ENCODE peak calls at places on chromosomes 5 and 9, in five cellular contexts. R is neuronal stem cell, P is neural progenitor cell, Y is PC-3, V is GM23338. I is an unnamed sample.

GRCh38 chr5:59562756-59563389 is 330.7 kb downstream of the PDE4D start:
- DNase-seq in R (peak; percentile 40), P (peak; percentile 69), Y (peak; percentile 69), V (peak; percentile 79), I (no peak)

GRCh38 chr9:4197548-4197947 is 102.3 kb downstream of the GLIS3 start:
- DNase-seq in R (no peak), P (no peak), Y (peak; percentile 34), V (peak; percentile 65), I (no peak)

GRCh38 chr9:137217276-137218211 is 4.5 kb downstream of the RNF208 start:
- DNase-seq in R (no peak), P (peak; percentile 60), Y (peak; percentile 84), V (peak; percentile 89), I (peak; percentile 90)

GRCh38 chr5:6527749-6528455 is 79.2 kb downstream of the UBE2QL1 start:
- DNase-seq in R (no peak), P (no peak), Y (no peak), V (no peak), I (no peak)

GRCh38 chr5:133316346-133317343 is 264.8 kb downstream of the HSPA4 start:
- DNase-seq in R (peak; percentile 11), P (peak; percentile 70), Y (peak; percentile 20), V (peak; percentile 79), I (peak; percentile 34)

GRCh38 chr9:127913682-127914081 is 3.2 kb downstream of the ST6GALNAC4 start:
- DNase-seq in R (no peak), P (no peak), Y (no peak), V (no peak), I (no peak)

GRCh38 chr9:34984049-34984448 is 5.5 kb upstream of the DNAJB5 start:
- DNase-seq in R (peak; percentile 68), P (peak; percentile 87), Y (peak; percentile 40), V (peak; percentile 74), I (peak; percentile 80)

GRCh38 chr9:98403715-98404114 is 148.3 kb upstream of the TBC1D2 start:
- DNase-seq in R (no peak), P (no peak), Y (no peak), V (no peak), I (no peak)

GRCh38 chr5:146595088-146595487 is 79.1 kb upstream of the GPR151 start:
- DNase-seq in R (no peak), P (no peak), Y (peak; percentile 48), V (peak; percentile 29), I (peak; percentile 10)

GRCh38 chr5:110034076-110034475 is 344.3 kb downstream of the MAN2A1 start:
- DNase-seq in R (no peak), P (no peak), Y (no peak), V (no peak), I (no peak)

GRCh38 chr5:39283231-39283818 is 64.0 kb upstream of the FYB1 start:
- DNase-seq in R (peak; percentile 9), P (peak; percentile 71), Y (peak; percentile 90), V (peak; percentile 83), I (peak; percentile 82)

GRCh38 chr9:19938990-19939736 is 150.3 kb upstream of the SLC24A2 start:
- DNase-seq in R (no peak), P (no peak), Y (peak; percentile 25), V (no peak), I (no peak)

GRCh38 chr9:99873531-99873930 is 32.9 kb upstream of the STX17 start:
- DNase-seq in R (no peak), P (no peak), Y (peak; percentile 83), V (no peak), I (no peak)

GRCh38 chr5:122896598-122897282 is 51.3 kb downstream of the SNX24 start:
- DNase-seq in R (no peak), P (no peak), Y (peak; percentile 34), V (peak; percentile 30), I (peak; percentile 35)

GRCh38 chr5:160703547-160704189 is 148.3 kb downstream of the ATP10B start:
- DNase-seq in R (no peak), P (no peak), Y (no peak), V (no peak), I (no peak)

GRCh38 chr5:6713274-6714181 is at the start of gene TENT4A:
- DNase-seq in R (no peak), P (no peak), Y (peak; percentile 32), V (no peak), I (peak; percentile 56)

DNA sequence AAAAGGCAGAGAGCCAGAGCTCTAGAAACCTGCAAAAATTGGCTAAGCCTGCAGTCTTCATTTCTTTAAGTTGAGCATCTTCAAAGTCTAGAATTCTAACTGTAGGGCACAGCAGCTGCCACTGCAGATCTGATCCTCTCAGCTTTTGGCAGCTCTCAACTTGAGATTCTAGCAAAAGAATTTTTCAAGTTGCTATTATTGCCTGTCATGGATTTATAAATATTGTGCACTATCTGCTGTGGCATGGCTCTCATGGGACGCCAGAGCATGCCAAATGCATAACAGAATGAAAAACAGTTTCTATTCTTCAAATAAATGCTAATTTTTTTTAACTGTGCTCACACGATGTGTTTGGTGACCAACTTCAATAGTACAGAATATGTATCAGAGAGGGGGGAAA is 37.3 kb downstream of the PSMB7 start:
- DNase-seq in R (no peak), P (no peak), Y (no peak), V (no peak), I (no peak)
- H3K27ac ChIP-seq in R (no peak overlapping the region), P (no peak overlapping the region), Y (no peak overlapping the region), V (no peak overlapping the region), I (no peak overlapping the region)

DNA sequence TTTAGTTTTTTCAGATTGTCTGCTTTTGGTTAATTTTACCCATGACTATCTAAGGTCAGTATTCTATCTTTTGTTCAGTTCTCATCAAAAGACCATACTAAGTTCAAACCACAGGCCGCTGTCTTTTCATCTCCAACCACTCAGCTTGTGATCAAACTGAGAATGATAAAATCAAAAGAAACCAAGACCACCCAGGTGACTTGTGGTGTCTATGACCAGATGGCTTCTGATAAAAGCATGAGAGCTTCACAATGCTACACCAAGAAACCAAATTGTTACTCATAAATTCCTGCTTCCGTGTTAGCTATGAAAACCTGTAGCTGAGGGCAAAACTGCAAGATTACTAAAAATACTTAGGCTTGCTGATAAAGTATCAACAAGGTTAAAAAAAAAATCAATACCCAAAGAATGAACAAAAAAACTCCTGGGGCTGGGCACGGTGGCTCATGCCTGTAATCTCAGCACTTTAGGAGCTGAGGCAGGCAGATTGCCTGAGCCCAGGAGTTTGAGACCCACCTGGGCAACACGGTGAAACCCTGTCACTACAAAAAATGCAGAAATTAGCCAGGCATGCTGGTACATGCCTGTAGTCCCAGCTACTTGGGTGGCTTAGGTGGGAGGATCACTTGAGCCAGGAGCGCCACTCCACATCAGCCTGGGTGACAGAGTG is 25.8 kb upstream of the GPX8 start:
- DNase-seq in R (no peak), P (no peak), Y (no peak), V (no peak), I (no peak)
- H3K4me2 ChIP-seq in R (no peak overlapping the region), P (no peak overlapping the region), Y (no peak overlapping the region), V (no peak overlapping the region), I (no peak overlapping the region)

DNA sequence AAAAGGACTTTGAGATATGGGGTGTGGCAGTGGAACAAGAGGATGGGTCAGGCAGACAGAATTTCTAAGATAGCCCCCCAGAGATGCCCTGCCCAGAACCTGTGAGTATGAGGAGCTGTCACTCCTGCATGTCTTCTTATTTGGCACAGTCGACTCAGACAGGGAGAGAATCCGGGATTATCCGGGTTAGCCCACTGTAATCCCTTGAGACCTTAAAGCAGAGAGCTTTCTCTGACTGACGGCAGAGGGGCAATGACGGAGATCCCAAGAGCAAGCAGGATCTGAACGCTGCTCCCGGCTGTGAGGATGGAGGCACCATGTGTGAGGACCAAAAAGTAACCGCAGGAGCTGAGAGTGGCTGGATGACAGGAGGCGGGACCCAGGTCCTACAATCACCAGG is 8.8 kb upstream of the NHP2 start:
- DNase-seq in R (no peak), P (no peak), Y (no peak), V (no peak), I (no peak)
- H3K27ac ChIP-seq in R (no peak overlapping the region), P (no peak overlapping the region), Y (no peak overlapping the region), V (no peak overlapping the region), I (no peak overlapping the region)

GRCh38 chr9:93118863-93119702 is 15.0 kb downstream of the NINJ1 start:
- DNase-seq in R (no peak), P (no peak), Y (no peak), V (no peak), I (no peak)

GRCh38 chr9:93119953-93120845 is 13.9 kb downstream of the NINJ1 start:
- DNase-seq in R (no peak), P (no peak), Y (peak; percentile 85), V (peak; percentile 65), I (peak; percentile 85)

GRCh38 chr9:93121316-93122241 is 12.5 kb downstream of the NINJ1 start:
- DNase-seq in R (no peak), P (no peak), Y (no peak), V (no peak), I (no peak)

GRCh38 chr9:93119703-93119952 is 14.4 kb downstream of the NINJ1 start:
- DNase-seq in R (no peak), P (no peak), Y (no peak), V (no peak), I (no peak)

GRCh38 chr9:93120846-93121315 is 13.2 kb downstream of the NINJ1 start:
- DNase-seq in R (no peak), P (no peak), Y (no peak), V (no peak), I (no peak)
- H3K4me2 ChIP-seq in R (no peak overlapping the region), P (no peak overlapping the region), Y (no peak overlapping the region), V (no peak overlapping the region), I (no peak overlapping the region)

GRCh38 chr5:95918421-95919006 is 43.1 kb downstream of the ELL2 start:
- DNase-seq in R (no peak), P (peak; percentile 7), Y (no peak), V (no peak), I (no peak)

GRCh38 chr5:95913663-95914062 is 48.0 kb downstream of the ELL2 start:
- DNase-seq in R (no peak), P (no peak), Y (no peak), V (no peak), I (no peak)

GRCh38 chr5:95917207-95917606 is 44.4 kb downstream of the ELL2 start:
- DNase-seq in R (no peak), P (no peak), Y (no peak), V (no peak), I (no peak)

GRCh38 chr5:95916687-95917085 is 45.0 kb downstream of the ELL2 start:
- DNase-seq in R (no peak), P (no peak), Y (no peak), V (no peak), I (no peak)

DNA sequence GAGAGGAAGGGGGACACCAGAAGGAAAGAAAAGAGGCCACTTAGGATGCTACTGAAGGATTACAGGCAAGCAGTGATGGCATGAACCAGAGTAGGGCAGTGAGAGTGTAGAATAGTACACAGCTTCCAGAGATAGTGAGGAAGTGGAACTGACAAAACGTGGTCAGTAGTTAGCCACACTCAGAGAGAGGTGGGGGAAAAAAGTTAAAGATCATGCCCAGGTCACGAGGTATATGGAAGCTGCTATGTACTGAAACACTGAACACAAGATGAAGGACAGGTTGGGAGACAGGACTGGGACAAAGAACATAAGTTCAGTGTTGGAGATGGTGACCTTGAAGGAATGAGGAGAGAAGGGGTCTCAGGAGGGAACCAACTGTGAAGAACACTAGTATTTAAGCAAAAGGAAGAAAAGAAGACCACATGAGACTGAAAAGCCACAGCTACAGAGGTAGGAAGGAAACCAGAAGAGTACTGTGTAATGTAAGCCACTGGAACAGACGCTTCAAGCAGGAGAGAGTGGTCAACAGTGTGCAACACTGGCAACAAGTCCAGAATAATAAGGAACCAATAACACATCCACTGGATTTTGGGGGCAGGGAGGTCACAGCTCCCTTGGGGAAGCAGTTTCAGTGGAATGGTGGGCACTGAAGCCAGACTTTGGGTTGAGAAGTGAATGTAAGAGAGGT is 45.5 kb downstream of the ELL2 start:
- DNase-seq in R (no peak), P (no peak), Y (no peak), V (no peak), I (no peak)
- H3K27ac ChIP-seq in R (no peak overlapping the region), P (no peak overlapping the region), Y (no peak overlapping the region), V (no peak overlapping the region), I (no peak overlapping the region)

I was measured in hepatocyte.